ENCODE peak calls at places on chromosomes 12 and 14, in seven cellular contexts. Q is AG08395, E is HuH-7.5, D is right lobe of liver, X is HEK293T, A is IMR-90, S is immature natural killer cell. V is an unnamed sample.

GRCh38 chr14:29927596-29928341 is at the start of gene PRKD1:
- DNase-seq in Q (peak; percentile 83), E (peak; percentile 92), D (peak; percentile 71), X (peak; percentile 66), A (peak; percentile 62), S (no peak), V (peak; percentile 74)

GRCh38 chr12:41049033-41049432 is 139.1 kb upstream of the PDZRN4 start:
- DNase-seq in Q (no peak), E (no peak), D (no peak), X (no peak), A (no peak), S (no peak), V (no peak)

GRCh38 chr12:82966160-82966559 is 279.5 kb downstream of the TMTC2 start:
- DNase-seq in Q (no peak), E (no peak), D (no peak), X (no peak), A (no peak), S (no peak), V (no peak)

GRCh38 chr12:110844131-110844530 is 2.7 kb upstream of the CCDC63 start:
- DNase-seq in Q (no peak), E (no peak), D (no peak), X (no peak), A (no peak), S (no peak), V (no peak)

GRCh38 chr14:65927871-65928270 is 515.3 kb downstream of the FUT8 start:
- DNase-seq in Q (no peak), E (no peak), D (no peak), X (no peak), A (no peak), S (peak; percentile 78), V (no peak)

GRCh38 chr12:41011939-41012338 is 176.2 kb upstream of the PDZRN4 start:
- DNase-seq in Q (no peak), E (no peak), D (no peak), X (no peak), A (no peak), S (no peak), V (no peak)

GRCh38 chr14:75418779-75419768 is 8.7 kb upstream of the JDP2 start:
- DNase-seq in Q (no peak), E (no peak), D (no peak), X (peak; percentile 58), A (no peak), S (no peak), V (no peak)

GRCh38 chr12:18747960-18748359 is 10.0 kb downstream of the CAPZA3 start:
- DNase-seq in Q (peak; percentile 82), E (no peak), D (no peak), X (no peak), A (peak; percentile 95), S (no peak), V (peak; percentile 80)

GRCh38 chr12:645563-646071 is 17.6 kb downstream of the NINJ2 start:
- DNase-seq in Q (peak; percentile 61), E (no peak), D (peak; percentile 75), X (no peak), A (peak; percentile 62), S (no peak), V (peak; percentile 81)

GRCh38 chr12:22653790-22654189 is 28.8 kb downstream of the ETNK1 start:
- DNase-seq in Q (no peak), E (no peak), D (no peak), X (no peak), A (no peak), S (no peak), V (no peak)

GRCh38 chr12:9148926-9149325 is 33.2 kb upstream of the A2M start:
- DNase-seq in Q (no peak), E (no peak), D (no peak), X (no peak), A (no peak), S (no peak), V (no peak)

GRCh38 chr14:52455291-52456088 is 96.8 kb downstream of the TXNDC16 start:
- DNase-seq in Q (peak; percentile 30), E (no peak), D (no peak), X (no peak), A (peak; percentile 87), S (no peak), V (peak; percentile 70)

GRCh38 chr12:105402366-105402765 is 71.9 kb downstream of the C12orf75 start:
- DNase-seq in Q (no peak), E (no peak), D (no peak), X (no peak), A (no peak), S (no peak), V (no peak)

GRCh38 chr12:43662736-43663135 is 95.9 kb downstream of the PUS7L start:
- DNase-seq in Q (no peak), E (no peak), D (no peak), X (no peak), A (no peak), S (no peak), V (no peak)

GRCh38 chr12:88245905-88246304 is 103.8 kb downstream of the TMTC3 start:
- DNase-seq in Q (peak; percentile 10), E (no peak), D (no peak), X (no peak), A (no peak), S (no peak), V (no peak)

GRCh38 chr12:53652366-53652765 is 23.5 kb downstream of the ATP5MC2 start:
- DNase-seq in Q (no peak), E (no peak), D (no peak), X (no peak), A (peak; percentile 52), S (no peak), V (no peak)

GRCh38 chr14:24300326-24300980 is 803 bp downstream of the NOP9 start:
- DNase-seq in Q (no peak), E (no peak), D (no peak), X (no peak), A (no peak), S (no peak), V (no peak)

GRCh38 chr12:27143676-27144075 is 61.3 kb upstream of the C12orf71 start:
- DNase-seq in Q (no peak), E (no peak), D (no peak), X (no peak), A (no peak), S (peak; percentile 3), V (no peak)

GRCh38 chr12:82758743-82759142 is 72.0 kb downstream of the TMTC2 start:
- DNase-seq in Q (no peak), E (no peak), D (no peak), X (no peak), A (no peak), S (no peak), V (no peak)

GRCh38 chr14:26128931-26129674 is 468.7 kb downstream of the NOVA1 start:
- DNase-seq in Q (no peak), E (no peak), D (no peak), X (no peak), A (no peak), S (no peak), V (no peak)

GRCh38 chr14:46377305-46377704 is 274.3 kb downstream of the RPL10L start:
- DNase-seq in Q (no peak), E (no peak), D (no peak), X (no peak), A (no peak), S (no peak), V (no peak)

GRCh38 chr12:123049398-123050250 is 69.1 kb downstream of the ARL6IP4 start:
- DNase-seq in Q (peak; percentile 30), E (no peak), D (no peak), X (no peak), A (no peak), S (no peak), V (peak; percentile 33)

GRCh38 chr12:105053116-105053572 is 31.1 kb downstream of the ALDH1L2 start:
- DNase-seq in Q (peak; percentile 60), E (peak; percentile 13), D (peak; percentile 80), X (peak; percentile 52), A (peak; percentile 79), S (peak; percentile 57), V (peak; percentile 73)

GRCh38 chr14:54256156-54256555 is 140.7 kb upstream of the CDKN3 start:
- DNase-seq in Q (no peak), E (no peak), D (no peak), X (no peak), A (no peak), S (no peak), V (no peak)

GRCh38 chr12:14554281-14555008 is 13.2 kb downstream of the PLBD1 start:
- DNase-seq in Q (no peak), E (peak; percentile 18), D (peak; percentile 66), X (no peak), A (no peak), S (no peak), V (peak; percentile 12)